ENCODE peak calls at places on chromosomes 1 and 21, in seven cellular contexts. One of them, this sample, is unnamed.

GRCh38 chr1:43004587-43005459 is 46.2 kb upstream of the SLC2A1 start:
- DNase-seq in trophoblast cell: peak
- DNase-seq in neuronal stem cell: no peak
- DNase-seq in mesendoderm: no peak
- DNase-seq in H9: no peak
- DNase-seq in H1: no peak
- DNase-seq in IMR-90: no peak
- DNase-seq in this sample: no peak

GRCh38 chr1:66834926-66835325 is 33.9 kb upstream of the INSL5 start:
- DNase-seq in mesendoderm: no peak
- DNase-seq in H1: no peak
- DNase-seq in trophoblast cell: no peak
- DNase-seq in IMR-90: no peak
- DNase-seq in neuronal stem cell: no peak
- DNase-seq in H9: no peak
- DNase-seq in this sample: no peak

GRCh38 chr1:65235867-65236805 is 73.2 kb upstream of the DNAJC6 start:
- DNase-seq in neuronal stem cell: peak
- DNase-seq in IMR-90: peak
- DNase-seq in H1: no peak
- DNase-seq in mesendoderm: peak
- DNase-seq in H9: no peak
- DNase-seq in trophoblast cell: peak
- DNase-seq in this sample: peak

GRCh38 chr21:32716486-32716885 is 11.3 kb downstream of the SYNJ1 start:
- DNase-seq in H9: no peak
- DNase-seq in H1: no peak
- DNase-seq in trophoblast cell: no peak
- DNase-seq in IMR-90: no peak
- DNase-seq in mesendoderm: no peak
- DNase-seq in neuronal stem cell: no peak
- DNase-seq in this sample: no peak

GRCh38 chr1:228164561-228165371 is 838 bp upstream of the IBA57 start:
- DNase-seq in trophoblast cell: no peak
- DNase-seq in mesendoderm: no peak
- DNase-seq in IMR-90: no peak
- DNase-seq in neuronal stem cell: no peak
- DNase-seq in H9: no peak
- DNase-seq in H1: no peak
- DNase-seq in this sample: no peak

GRCh38 chr1:54135436-54136120 is 17.2 kb downstream of the CDCP2 start:
- DNase-seq in trophoblast cell: peak
- DNase-seq in neuronal stem cell: no peak
- DNase-seq in mesendoderm: peak
- DNase-seq in H1: peak
- DNase-seq in IMR-90: peak
- DNase-seq in H9: no peak
- DNase-seq in this sample: peak

GRCh38 chr1:64268653-64269557 is 65.5 kb downstream of the UBE2U start:
- DNase-seq in H9: peak
- DNase-seq in H1: no peak
- DNase-seq in neuronal stem cell: peak
- DNase-seq in mesendoderm: peak
- DNase-seq in trophoblast cell: peak
- DNase-seq in IMR-90: peak
- DNase-seq in this sample: peak

GRCh38 chr1:170864238-170864637 is 71.1 kb upstream of the MROH9 start:
- DNase-seq in H9: no peak
- DNase-seq in trophoblast cell: no peak
- DNase-seq in IMR-90: peak
- DNase-seq in neuronal stem cell: no peak
- DNase-seq in H1: no peak
- DNase-seq in mesendoderm: no peak
- DNase-seq in this sample: no peak

GRCh38 chr1:221397606-221398005 is 344.3 kb downstream of the DUSP10 start:
- DNase-seq in neuronal stem cell: no peak
- DNase-seq in H1: no peak
- DNase-seq in trophoblast cell: no peak
- DNase-seq in IMR-90: no peak
- DNase-seq in mesendoderm: no peak
- DNase-seq in H9: no peak
- DNase-seq in this sample: no peak

GRCh38 chr21:37276377-37276776 is 9.2 kb upstream of the VPS26C start:
- DNase-seq in H9: no peak
- DNase-seq in trophoblast cell: no peak
- DNase-seq in IMR-90: no peak
- DNase-seq in mesendoderm: no peak
- DNase-seq in neuronal stem cell: no peak
- DNase-seq in H1: no peak
- DNase-seq in this sample: no peak

GRCh38 chr1:67257173-67257535 is 50.5 kb upstream of the IL12RB2 start:
- DNase-seq in trophoblast cell: no peak
- DNase-seq in H1: no peak
- DNase-seq in mesendoderm: no peak
- DNase-seq in H9: no peak
- DNase-seq in neuronal stem cell: no peak
- DNase-seq in IMR-90: no peak
- DNase-seq in this sample: no peak

GRCh38 chr1:27402349-27402754 is 9.9 kb downstream of the GPR3 start:
- DNase-seq in H1: no peak
- DNase-seq in neuronal stem cell: no peak
- DNase-seq in H9: peak
- DNase-seq in IMR-90: peak
- DNase-seq in trophoblast cell: peak
- DNase-seq in mesendoderm: peak
- DNase-seq in this sample: peak

GRCh38 chr1:16420719-16421118 is 16.5 kb downstream of the SPATA21 start:
- DNase-seq in neuronal stem cell: no peak
- DNase-seq in H9: no peak
- DNase-seq in mesendoderm: no peak
- DNase-seq in trophoblast cell: no peak
- DNase-seq in IMR-90: no peak
- DNase-seq in H1: no peak
- DNase-seq in this sample: no peak

GRCh38 chr1:96306809-96307208 is 414.8 kb upstream of the PTBP2 start:
- DNase-seq in H1: no peak
- DNase-seq in H9: no peak
- DNase-seq in trophoblast cell: no peak
- DNase-seq in mesendoderm: no peak
- DNase-seq in IMR-90: peak
- DNase-seq in neuronal stem cell: no peak
- DNase-seq in this sample: peak

GRCh38 chr1:11355594-11356467 is 82.8 kb downstream of the UBIAD1 start:
- DNase-seq in mesendoderm: peak
- DNase-seq in H9: peak
- DNase-seq in IMR-90: no peak
- DNase-seq in H1: peak
- DNase-seq in trophoblast cell: no peak
- DNase-seq in neuronal stem cell: no peak
- DNase-seq in this sample: no peak

GRCh38 chr1:46289976-46290375 is 13.4 kb downstream of the LRRC41 start:
- DNase-seq in mesendoderm: no peak
- DNase-seq in IMR-90: peak
- DNase-seq in H1: no peak
- DNase-seq in H9: no peak
- DNase-seq in trophoblast cell: no peak
- DNase-seq in neuronal stem cell: no peak
- DNase-seq in this sample: no peak

GRCh38 chr1:40532844-40533424 is 1.5 kb downstream of the ZNF684 start:
- DNase-seq in H9: no peak
- DNase-seq in mesendoderm: peak
- DNase-seq in IMR-90: peak
- DNase-seq in neuronal stem cell: peak
- DNase-seq in H1: no peak
- DNase-seq in trophoblast cell: peak
- DNase-seq in this sample: peak

GRCh38 chr1:46364612-46365011 is 24.0 kb downstream of the NSUN4 start:
- DNase-seq in H1: no peak
- DNase-seq in neuronal stem cell: no peak
- DNase-seq in H9: no peak
- DNase-seq in mesendoderm: no peak
- DNase-seq in trophoblast cell: peak
- DNase-seq in IMR-90: peak
- DNase-seq in this sample: no peak

GRCh38 chr1:207824691-207825090 is 72.8 kb downstream of the CD46 start:
- DNase-seq in H9: no peak
- DNase-seq in trophoblast cell: no peak
- DNase-seq in neuronal stem cell: no peak
- DNase-seq in IMR-90: no peak
- DNase-seq in H1: no peak
- DNase-seq in mesendoderm: no peak
- DNase-seq in this sample: peak

GRCh38 chr1:88984553-88984945 is 7.9 kb downstream of the KYAT3 start:
- DNase-seq in H9: no peak
- DNase-seq in neuronal stem cell: no peak
- DNase-seq in H1: no peak
- DNase-seq in trophoblast cell: no peak
- DNase-seq in IMR-90: no peak
- DNase-seq in mesendoderm: no peak
- DNase-seq in this sample: peak

DNA sequence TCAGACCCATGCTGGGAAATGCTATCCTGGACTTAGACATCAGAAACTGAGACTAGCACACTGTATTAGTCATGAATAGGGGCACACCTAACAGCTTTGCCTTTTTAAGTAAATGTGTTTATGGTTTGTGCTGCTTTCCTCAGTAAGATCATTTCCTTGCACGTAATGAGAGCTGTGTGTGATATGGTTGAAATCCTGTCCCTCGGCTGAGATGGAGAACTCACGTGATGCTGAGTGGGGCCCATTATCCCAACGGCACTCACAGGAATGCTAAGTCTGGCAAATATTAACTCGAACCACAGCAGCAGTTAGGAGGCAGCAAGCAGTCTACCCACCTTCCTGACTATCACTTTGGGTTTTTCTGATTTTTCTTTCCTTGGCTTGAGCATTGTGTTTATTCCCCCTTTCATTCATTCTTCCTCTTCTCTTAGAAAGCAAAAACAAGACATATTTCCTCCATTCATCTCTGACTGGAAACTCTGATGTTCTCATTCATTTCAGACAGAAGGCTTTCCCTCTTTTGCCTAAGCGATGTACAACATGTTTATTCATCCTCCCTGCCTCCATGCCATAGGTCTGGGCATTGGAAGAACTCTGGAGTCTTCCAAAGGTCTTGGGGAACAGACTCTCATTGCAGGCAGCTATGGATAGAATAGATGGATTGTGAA is 38.4 kb downstream of the BCL9 start:
- DNase-seq in neuronal stem cell: no peak
- DNase-seq in H9: no peak
- DNase-seq in mesendoderm: no peak
- DNase-seq in trophoblast cell: no peak
- DNase-seq in IMR-90: peak
- DNase-seq in H1: no peak
- DNase-seq in this sample: peak
- H2AK5ac ChIP-seq in neuronal stem cell: no peak
- H2AK5ac ChIP-seq in H9: no peak
- H2AK5ac ChIP-seq in mesendoderm: no peak
- H2AK5ac ChIP-seq in trophoblast cell: no peak
- H2AK5ac ChIP-seq in IMR-90: no peak
- H2AK5ac ChIP-seq in H1: no peak
- H2AK5ac ChIP-seq in this sample: peak

DNA sequence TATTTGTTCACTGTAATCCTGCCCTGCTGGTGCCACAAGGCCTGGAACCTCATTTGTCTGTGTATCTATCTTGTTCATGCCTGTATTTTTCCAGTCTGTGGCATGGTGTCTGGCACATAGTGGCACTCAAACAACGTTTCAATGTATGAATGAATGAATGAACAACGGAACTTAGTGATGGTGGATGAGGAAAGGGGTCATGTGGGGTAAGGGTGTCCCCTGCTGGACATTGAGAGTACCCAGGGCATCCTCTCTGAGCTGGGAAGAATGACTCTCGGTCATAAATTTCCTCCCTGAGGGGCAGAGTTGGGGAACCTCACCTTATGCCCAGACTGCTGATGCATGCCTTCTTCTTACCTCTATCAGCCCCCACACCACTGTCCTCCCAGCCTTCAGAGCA is 18.9 kb upstream of the ZNF683 start:
- DNase-seq in H1: no peak
- DNase-seq in trophoblast cell: peak
- DNase-seq in IMR-90: peak
- DNase-seq in mesendoderm: peak
- DNase-seq in H9: peak
- DNase-seq in neuronal stem cell: no peak
- DNase-seq in this sample: peak
- H2BK5ac ChIP-seq in H1: peak
- H2BK5ac ChIP-seq in trophoblast cell: no peak
- H2BK5ac ChIP-seq in IMR-90: no peak
- H2BK5ac ChIP-seq in mesendoderm: no peak
- H2BK5ac ChIP-seq in H9: no peak
- H2BK5ac ChIP-seq in neuronal stem cell: no peak
- H2BK5ac ChIP-seq in this sample: no peak

GRCh38 chr1:58964880-58965279 is 181.0 kb upstream of the JUN start:
- DNase-seq in trophoblast cell: peak
- DNase-seq in mesendoderm: no peak
- DNase-seq in neuronal stem cell: no peak
- DNase-seq in IMR-90: peak
- DNase-seq in H1: no peak
- DNase-seq in H9: no peak
- DNase-seq in this sample: peak

GRCh38 chr1:58966917-58967733 is 183.3 kb upstream of the JUN start:
- DNase-seq in H9: no peak
- DNase-seq in neuronal stem cell: no peak
- DNase-seq in mesendoderm: no peak
- DNase-seq in H1: no peak
- DNase-seq in trophoblast cell: no peak
- DNase-seq in IMR-90: no peak
- DNase-seq in this sample: no peak

GRCh38 chr1:58971629-58972140 is 187.8 kb upstream of the JUN start:
- DNase-seq in trophoblast cell: peak
- DNase-seq in mesendoderm: no peak
- DNase-seq in H9: no peak
- DNase-seq in IMR-90: peak
- DNase-seq in H1: no peak
- DNase-seq in neuronal stem cell: no peak
- DNase-seq in this sample: peak

GRCh38 chr1:58966103-58966916 is 182.5 kb upstream of the JUN start:
- DNase-seq in trophoblast cell: no peak
- DNase-seq in H1: no peak
- DNase-seq in mesendoderm: no peak
- DNase-seq in neuronal stem cell: no peak
- DNase-seq in H9: no peak
- DNase-seq in IMR-90: no peak
- DNase-seq in this sample: no peak

GRCh38 chr1:58968360-58968952 is 184.6 kb upstream of the JUN start:
- DNase-seq in trophoblast cell: no peak
- DNase-seq in mesendoderm: no peak
- DNase-seq in neuronal stem cell: no peak
- DNase-seq in H9: no peak
- DNase-seq in H1: no peak
- DNase-seq in IMR-90: peak
- DNase-seq in this sample: peak
- H2AK5ac ChIP-seq in trophoblast cell: no peak
- H2AK5ac ChIP-seq in mesendoderm: no peak
- H2AK5ac ChIP-seq in neuronal stem cell: no peak
- H2AK5ac ChIP-seq in H9: no peak
- H2AK5ac ChIP-seq in H1: no peak
- H2AK5ac ChIP-seq in IMR-90: no peak
- H2AK5ac ChIP-seq in this sample: no peak

GRCh38 chr1:17554966-17555365 is 15.5 kb downstream of the ARHGEF10L start:
- DNase-seq in trophoblast cell: no peak
- DNase-seq in H1: no peak
- DNase-seq in mesendoderm: no peak
- DNase-seq in H9: no peak
- DNase-seq in neuronal stem cell: no peak
- DNase-seq in IMR-90: no peak
- DNase-seq in this sample: no peak
- H2BK5ac ChIP-seq in trophoblast cell: no peak
- H2BK5ac ChIP-seq in H1: peak
- H2BK5ac ChIP-seq in mesendoderm: no peak
- H2BK5ac ChIP-seq in H9: no peak
- H2BK5ac ChIP-seq in neuronal stem cell: no peak
- H2BK5ac ChIP-seq in IMR-90: no peak
- H2BK5ac ChIP-seq in this sample: no peak